ENCODE peak calls at places on chromosomes 6 and 20, in nine cellular contexts. One of them, this sample, is unnamed. For H3K27me3 and H3K9me3, the result is how much of the 10 kb centered on the place peaks cover.

GRCh38 chr20:62523473-62524203 is 47.8 kb upstream of the GATA5 start:
- DNase-seq in astrocyte: no peak
- DNase-seq in uterus: no peak
- DNase-seq in IMR-90: no peak
- DNase-seq in MM.1S: no peak
- DNase-seq in neural progenitor cell: peak
- DNase-seq in transverse colon: no peak
- DNase-seq in endothelial cell of umbilical vein: no peak
- DNase-seq in cardiac muscle cell: no peak
- DNase-seq in this sample: no peak

GRCh38 chr6:154154389-154154967 is 115.4 kb downstream of the OPRM1 start:
- DNase-seq in neural progenitor cell: peak
- DNase-seq in transverse colon: peak
- DNase-seq in MM.1S: peak
- DNase-seq in uterus: peak
- DNase-seq in IMR-90: peak
- DNase-seq in astrocyte: peak
- DNase-seq in cardiac muscle cell: peak
- DNase-seq in endothelial cell of umbilical vein: peak
- DNase-seq in this sample: peak

GRCh38 chr6:56046576-56046975 is 171.2 kb upstream of the BMP5 start:
- DNase-seq in astrocyte: peak
- DNase-seq in cardiac muscle cell: peak
- DNase-seq in neural progenitor cell: no peak
- DNase-seq in uterus: no peak
- DNase-seq in transverse colon: peak
- DNase-seq in endothelial cell of umbilical vein: peak
- DNase-seq in MM.1S: no peak
- DNase-seq in IMR-90: peak
- DNase-seq in this sample: no peak

GRCh38 chr20:1811621-1812498 is 83.3 kb upstream of the SIRPA start:
- DNase-seq in uterus: no peak
- DNase-seq in IMR-90: peak
- DNase-seq in MM.1S: no peak
- DNase-seq in transverse colon: no peak
- DNase-seq in neural progenitor cell: peak
- DNase-seq in endothelial cell of umbilical vein: no peak
- DNase-seq in astrocyte: peak
- DNase-seq in cardiac muscle cell: no peak
- DNase-seq in this sample: no peak

GRCh38 chr6:135995160-135995898 is 143.8 kb downstream of the PDE7B start:
- DNase-seq in transverse colon: no peak
- DNase-seq in neural progenitor cell: no peak
- DNase-seq in astrocyte: peak
- DNase-seq in endothelial cell of umbilical vein: peak
- DNase-seq in IMR-90: peak
- DNase-seq in MM.1S: no peak
- DNase-seq in uterus: no peak
- DNase-seq in cardiac muscle cell: peak
- DNase-seq in this sample: no peak

GRCh38 chr6:161444464-161444863 is 170.6 kb upstream of the AGPAT4 start:
- DNase-seq in neural progenitor cell: peak
- DNase-seq in cardiac muscle cell: peak
- DNase-seq in IMR-90: peak
- DNase-seq in endothelial cell of umbilical vein: no peak
- DNase-seq in uterus: no peak
- DNase-seq in transverse colon: no peak
- DNase-seq in MM.1S: no peak
- DNase-seq in astrocyte: peak
- DNase-seq in this sample: no peak

GRCh38 chr6:144546807-144547206 is 261.7 kb downstream of the UTRN start:
- DNase-seq in uterus: no peak
- DNase-seq in transverse colon: no peak
- DNase-seq in astrocyte: no peak
- DNase-seq in endothelial cell of umbilical vein: no peak
- DNase-seq in IMR-90: no peak
- DNase-seq in neural progenitor cell: no peak
- DNase-seq in MM.1S: no peak
- DNase-seq in cardiac muscle cell: no peak
- DNase-seq in this sample: no peak

GRCh38 chr20:62710886-62711702 is 2.5 kb downstream of the NTSR1 start:
- DNase-seq in uterus: no peak
- DNase-seq in MM.1S: no peak
- DNase-seq in endothelial cell of umbilical vein: no peak
- DNase-seq in IMR-90: peak
- DNase-seq in transverse colon: peak
- DNase-seq in astrocyte: no peak
- DNase-seq in neural progenitor cell: no peak
- DNase-seq in cardiac muscle cell: no peak
- DNase-seq in this sample: no peak

GRCh38 chr6:33344771-33345697 is 27.5 kb upstream of the ZBTB22 start:
- DNase-seq in IMR-90: peak
- DNase-seq in uterus: peak
- DNase-seq in endothelial cell of umbilical vein: peak
- DNase-seq in MM.1S: peak
- DNase-seq in transverse colon: peak
- DNase-seq in astrocyte: peak
- DNase-seq in cardiac muscle cell: peak
- DNase-seq in neural progenitor cell: peak
- DNase-seq in this sample: peak

GRCh38 chr6:31058128-31058894 is 48.0 kb downstream of the MUC22 start:
- DNase-seq in cardiac muscle cell: peak
- DNase-seq in neural progenitor cell: peak
- DNase-seq in IMR-90: peak
- DNase-seq in endothelial cell of umbilical vein: peak
- DNase-seq in MM.1S: no peak
- DNase-seq in uterus: no peak
- DNase-seq in transverse colon: no peak
- DNase-seq in astrocyte: peak
- DNase-seq in this sample: no peak

GRCh38 chr6:138981416-138981815 is 6.6 kb downstream of the REPS1 start:
- DNase-seq in cardiac muscle cell: peak
- DNase-seq in uterus: no peak
- DNase-seq in transverse colon: no peak
- DNase-seq in astrocyte: peak
- DNase-seq in neural progenitor cell: no peak
- DNase-seq in MM.1S: no peak
- DNase-seq in endothelial cell of umbilical vein: no peak
- DNase-seq in IMR-90: no peak
- DNase-seq in this sample: no peak

GRCh38 chr6:148307400-148307799 is 35.2 kb upstream of the SASH1 start:
- DNase-seq in endothelial cell of umbilical vein: no peak
- DNase-seq in cardiac muscle cell: no peak
- DNase-seq in uterus: no peak
- DNase-seq in neural progenitor cell: no peak
- DNase-seq in transverse colon: no peak
- DNase-seq in IMR-90: peak
- DNase-seq in MM.1S: no peak
- DNase-seq in astrocyte: no peak
- DNase-seq in this sample: no peak

GRCh38 chr6:113854531-113855499 is 2.3 kb upstream of the MARCKS start:
- DNase-seq in astrocyte: peak
- DNase-seq in MM.1S: peak
- DNase-seq in cardiac muscle cell: peak
- DNase-seq in endothelial cell of umbilical vein: peak
- DNase-seq in IMR-90: peak
- DNase-seq in uterus: peak
- DNase-seq in neural progenitor cell: peak
- DNase-seq in transverse colon: peak
- DNase-seq in this sample: no peak
- TF ChIP-seq CTCF in astrocyte: no peak
- TF ChIP-seq CTCF in MM.1S: peak
- TF ChIP-seq CTCF in cardiac muscle cell: peak
- TF ChIP-seq CTCF in endothelial cell of umbilical vein: peak
- TF ChIP-seq CTCF in IMR-90: no peak
- TF ChIP-seq CTCF in uterus: no peak
- TF ChIP-seq CTCF in neural progenitor cell: peak
- TF ChIP-seq CTCF in transverse colon: peak
- TF ChIP-seq CTCF in this sample: no peak

DNA sequence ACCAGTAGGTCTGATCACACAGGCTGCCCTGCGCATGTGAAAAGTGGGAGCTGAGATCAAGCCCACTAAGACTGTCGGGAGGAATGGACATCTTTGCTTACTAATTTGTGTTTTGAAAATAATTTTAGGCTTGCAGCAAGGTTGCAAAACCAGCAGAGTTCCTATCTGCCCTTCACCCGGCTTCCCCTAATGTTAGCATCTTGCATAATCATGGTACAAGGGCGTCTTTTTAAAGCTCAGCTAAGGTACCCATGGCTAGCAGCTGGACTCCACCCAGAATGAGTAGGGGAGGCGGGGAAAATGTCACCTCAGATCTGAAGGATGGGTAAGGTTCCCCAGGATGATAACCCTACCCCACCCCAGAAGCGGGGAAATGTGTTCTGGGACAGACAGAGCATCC is 25.3 kb upstream of the BMP7 start:
- DNase-seq in astrocyte: no peak
- DNase-seq in endothelial cell of umbilical vein: no peak
- DNase-seq in neural progenitor cell: no peak
- DNase-seq in cardiac muscle cell: no peak
- DNase-seq in IMR-90: no peak
- DNase-seq in MM.1S: no peak
- DNase-seq in transverse colon: no peak
- DNase-seq in uterus: no peak
- DNase-seq in this sample: no peak
- H3K27me3 ChIP-seq in astrocyte: under half
- H3K27me3 ChIP-seq in endothelial cell of umbilical vein: under half
- H3K27me3 ChIP-seq in neural progenitor cell: under half
- H3K27me3 ChIP-seq in cardiac muscle cell: under half
- H3K27me3 ChIP-seq in IMR-90: under half
- H3K27me3 ChIP-seq in MM.1S: half or more
- H3K27me3 ChIP-seq in transverse colon: under half
- H3K27me3 ChIP-seq in uterus: under half
- H3K27me3 ChIP-seq in this sample: under half

GRCh38 chr6:168196881-168197635 is 118.0 kb upstream of the FRMD1 start:
- DNase-seq in astrocyte: no peak
- DNase-seq in endothelial cell of umbilical vein: no peak
- DNase-seq in MM.1S: no peak
- DNase-seq in IMR-90: no peak
- DNase-seq in neural progenitor cell: no peak
- DNase-seq in uterus: peak
- DNase-seq in transverse colon: no peak
- DNase-seq in cardiac muscle cell: no peak
- DNase-seq in this sample: no peak
- H3K9me3 ChIP-seq in astrocyte: under half
- H3K9me3 ChIP-seq in endothelial cell of umbilical vein: under half
- H3K9me3 ChIP-seq in MM.1S: under half
- H3K9me3 ChIP-seq in IMR-90: under half
- H3K9me3 ChIP-seq in neural progenitor cell: under half
- H3K9me3 ChIP-seq in uterus: under half
- H3K9me3 ChIP-seq in transverse colon: under half
- H3K9me3 ChIP-seq in cardiac muscle cell: under half
- H3K9me3 ChIP-seq in this sample: under half

GRCh38 chr20:34706022-34706875 is 2.1 kb downstream of the TP53INP2 start:
- DNase-seq in cardiac muscle cell: no peak
- DNase-seq in neural progenitor cell: no peak
- DNase-seq in IMR-90: no peak
- DNase-seq in transverse colon: no peak
- DNase-seq in uterus: no peak
- DNase-seq in astrocyte: no peak
- DNase-seq in MM.1S: no peak
- DNase-seq in endothelial cell of umbilical vein: no peak
- DNase-seq in this sample: no peak

GRCh38 chr20:34706912-34707784 is 3.0 kb downstream of the TP53INP2 start:
- DNase-seq in neural progenitor cell: no peak
- DNase-seq in MM.1S: no peak
- DNase-seq in uterus: no peak
- DNase-seq in cardiac muscle cell: no peak
- DNase-seq in transverse colon: no peak
- DNase-seq in astrocyte: no peak
- DNase-seq in endothelial cell of umbilical vein: no peak
- DNase-seq in IMR-90: no peak
- DNase-seq in this sample: no peak

GRCh38 chr20:34705008-34705382 is 851 bp downstream of the TP53INP2 start:
- DNase-seq in astrocyte: no peak
- DNase-seq in cardiac muscle cell: no peak
- DNase-seq in neural progenitor cell: peak
- DNase-seq in IMR-90: no peak
- DNase-seq in transverse colon: no peak
- DNase-seq in MM.1S: no peak
- DNase-seq in uterus: no peak
- DNase-seq in endothelial cell of umbilical vein: no peak
- DNase-seq in this sample: no peak

GRCh38 chr20:34704177-34705007 is at the start of gene TP53INP2:
- DNase-seq in IMR-90: peak
- DNase-seq in uterus: peak
- DNase-seq in endothelial cell of umbilical vein: peak
- DNase-seq in cardiac muscle cell: peak
- DNase-seq in MM.1S: peak
- DNase-seq in astrocyte: peak
- DNase-seq in transverse colon: peak
- DNase-seq in neural progenitor cell: peak
- DNase-seq in this sample: peak

GRCh38 chr20:34705383-34706021 is 1.4 kb downstream of the TP53INP2 start:
- DNase-seq in MM.1S: no peak
- DNase-seq in IMR-90: peak
- DNase-seq in uterus: no peak
- DNase-seq in endothelial cell of umbilical vein: peak
- DNase-seq in transverse colon: peak
- DNase-seq in neural progenitor cell: no peak
- DNase-seq in astrocyte: no peak
- DNase-seq in cardiac muscle cell: peak
- DNase-seq in this sample: no peak
- TF ChIP-seq CTCF in MM.1S: peak
- TF ChIP-seq CTCF in IMR-90: peak
- TF ChIP-seq CTCF in uterus: no peak
- TF ChIP-seq CTCF in endothelial cell of umbilical vein: no peak
- TF ChIP-seq CTCF in transverse colon: peak
- TF ChIP-seq CTCF in neural progenitor cell: no peak
- TF ChIP-seq CTCF in astrocyte: no peak
- TF ChIP-seq CTCF in cardiac muscle cell: no peak
- TF ChIP-seq CTCF in this sample: no peak

DNA sequence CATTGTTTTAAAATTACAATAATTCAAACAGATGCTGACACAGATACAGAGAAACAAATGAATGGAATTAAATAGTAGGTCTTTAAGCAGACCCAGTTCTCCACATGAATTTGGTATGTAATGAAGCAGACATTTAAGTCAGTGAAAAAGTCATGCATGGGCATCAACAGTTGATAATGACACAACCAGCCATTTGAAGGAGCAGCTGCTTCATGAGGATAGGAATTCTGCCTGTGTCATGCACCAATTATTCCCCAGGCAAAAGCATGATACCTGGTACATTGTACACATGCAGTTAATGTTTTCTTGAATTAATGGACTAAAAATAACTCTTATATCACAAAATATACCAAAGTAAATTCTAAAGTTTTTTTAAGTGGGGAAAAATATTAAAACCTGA is 11.2 kb upstream of the HEY2 start:
- DNase-seq in uterus: no peak
- DNase-seq in IMR-90: no peak
- DNase-seq in endothelial cell of umbilical vein: no peak
- DNase-seq in neural progenitor cell: no peak
- DNase-seq in astrocyte: no peak
- DNase-seq in transverse colon: no peak
- DNase-seq in cardiac muscle cell: no peak
- DNase-seq in MM.1S: no peak
- DNase-seq in this sample: no peak
- H3K27me3 ChIP-seq in uterus: under half
- H3K27me3 ChIP-seq in IMR-90: under half
- H3K27me3 ChIP-seq in endothelial cell of umbilical vein: under half
- H3K27me3 ChIP-seq in neural progenitor cell: under half
- H3K27me3 ChIP-seq in astrocyte: under half
- H3K27me3 ChIP-seq in transverse colon: under half
- H3K27me3 ChIP-seq in cardiac muscle cell: under half
- H3K27me3 ChIP-seq in MM.1S: under half
- H3K27me3 ChIP-seq in this sample: under half